ENCODE peak calls at places on chromosomes 5 and 9, in eight cellular contexts. One of them, this sample, is unnamed.

GRCh38 chr5:146426305-146426704 is 20.8 kb upstream of the TCERG1 start:
- DNase-seq in IMR-90: no peak
- DNase-seq in WTC11: no peak
- DNase-seq in stimulated activated CD4-positive, alpha-beta T cell treated with anti-CD3 and anti-CD28 coated beads, Interleukin-12 subunit alpha, Interleukin-12 subunit beta, amount 100 ng/mL, for 4 hours: no peak
- DNase-seq in occipital lobe: no peak
- DNase-seq in COR-L47: no peak
- DNase-seq in DMS153: no peak
- DNase-seq in HuH-7: no peak
- DNase-seq in this sample: no peak

GRCh38 chr9:128215491-128216404 is 12.6 kb downstream of the DNM1 start:
- DNase-seq in IMR-90: peak
- DNase-seq in WTC11: no peak
- DNase-seq in stimulated activated CD4-positive, alpha-beta T cell treated with anti-CD3 and anti-CD28 coated beads, Interleukin-12 subunit alpha, Interleukin-12 subunit beta, amount 100 ng/mL, for 4 hours: no peak
- DNase-seq in occipital lobe: peak
- DNase-seq in COR-L47: no peak
- DNase-seq in DMS153: no peak
- DNase-seq in HuH-7: no peak
- DNase-seq in this sample: no peak

GRCh38 chr5:138944527-138945322 is 69.6 kb upstream of the LRRTM2 start:
- DNase-seq in IMR-90: no peak
- DNase-seq in WTC11: no peak
- DNase-seq in stimulated activated CD4-positive, alpha-beta T cell treated with anti-CD3 and anti-CD28 coated beads, Interleukin-12 subunit alpha, Interleukin-12 subunit beta, amount 100 ng/mL, for 4 hours: no peak
- DNase-seq in occipital lobe: no peak
- DNase-seq in COR-L47: no peak
- DNase-seq in DMS153: no peak
- DNase-seq in HuH-7: no peak
- DNase-seq in this sample: no peak

GRCh38 chr9:93005876-93006275 is 52.6 kb upstream of the SUSD3 start:
- DNase-seq in IMR-90: no peak
- DNase-seq in WTC11: no peak
- DNase-seq in stimulated activated CD4-positive, alpha-beta T cell treated with anti-CD3 and anti-CD28 coated beads, Interleukin-12 subunit alpha, Interleukin-12 subunit beta, amount 100 ng/mL, for 4 hours: no peak
- DNase-seq in occipital lobe: no peak
- DNase-seq in COR-L47: no peak
- DNase-seq in DMS153: no peak
- DNase-seq in HuH-7: no peak
- DNase-seq in this sample: no peak

GRCh38 chr9:27491164-27491563 is 32.9 kb upstream of the IFNK start:
- DNase-seq in IMR-90: no peak
- DNase-seq in WTC11: no peak
- DNase-seq in stimulated activated CD4-positive, alpha-beta T cell treated with anti-CD3 and anti-CD28 coated beads, Interleukin-12 subunit alpha, Interleukin-12 subunit beta, amount 100 ng/mL, for 4 hours: no peak
- DNase-seq in occipital lobe: no peak
- DNase-seq in COR-L47: no peak
- DNase-seq in DMS153: no peak
- DNase-seq in HuH-7: no peak
- DNase-seq in this sample: no peak

GRCh38 chr9:136403538-136403914 is 3.6 kb upstream of the SNAPC4 start:
- DNase-seq in IMR-90: no peak
- DNase-seq in WTC11: no peak
- DNase-seq in stimulated activated CD4-positive, alpha-beta T cell treated with anti-CD3 and anti-CD28 coated beads, Interleukin-12 subunit alpha, Interleukin-12 subunit beta, amount 100 ng/mL, for 4 hours: peak
- DNase-seq in occipital lobe: no peak
- DNase-seq in COR-L47: no peak
- DNase-seq in DMS153: no peak
- DNase-seq in HuH-7: no peak
- DNase-seq in this sample: no peak

GRCh38 chr9:112130347-112130746 is 44.8 kb downstream of the SUSD1 start:
- DNase-seq in IMR-90: no peak
- DNase-seq in WTC11: no peak
- DNase-seq in stimulated activated CD4-positive, alpha-beta T cell treated with anti-CD3 and anti-CD28 coated beads, Interleukin-12 subunit alpha, Interleukin-12 subunit beta, amount 100 ng/mL, for 4 hours: no peak
- DNase-seq in occipital lobe: no peak
- DNase-seq in COR-L47: no peak
- DNase-seq in DMS153: no peak
- DNase-seq in HuH-7: no peak
- DNase-seq in this sample: no peak

GRCh38 chr9:108142142-108142503 is 652.6 kb upstream of the KLF4 start:
- DNase-seq in IMR-90: no peak
- DNase-seq in WTC11: no peak
- DNase-seq in stimulated activated CD4-positive, alpha-beta T cell treated with anti-CD3 and anti-CD28 coated beads, Interleukin-12 subunit alpha, Interleukin-12 subunit beta, amount 100 ng/mL, for 4 hours: no peak
- DNase-seq in occipital lobe: no peak
- DNase-seq in COR-L47: no peak
- DNase-seq in DMS153: no peak
- DNase-seq in HuH-7: no peak
- DNase-seq in this sample: no peak

GRCh38 chr9:124884376-124884775 is 22.4 kb downstream of the ARPC5L start:
- DNase-seq in IMR-90: no peak
- DNase-seq in WTC11: no peak
- DNase-seq in stimulated activated CD4-positive, alpha-beta T cell treated with anti-CD3 and anti-CD28 coated beads, Interleukin-12 subunit alpha, Interleukin-12 subunit beta, amount 100 ng/mL, for 4 hours: no peak
- DNase-seq in occipital lobe: no peak
- DNase-seq in COR-L47: no peak
- DNase-seq in DMS153: no peak
- DNase-seq in HuH-7: no peak
- DNase-seq in this sample: no peak

GRCh38 chr5:9445989-9446388 is 99.9 kb downstream of the SEMA5A start:
- DNase-seq in IMR-90: peak
- DNase-seq in WTC11: no peak
- DNase-seq in stimulated activated CD4-positive, alpha-beta T cell treated with anti-CD3 and anti-CD28 coated beads, Interleukin-12 subunit alpha, Interleukin-12 subunit beta, amount 100 ng/mL, for 4 hours: no peak
- DNase-seq in occipital lobe: no peak
- DNase-seq in COR-L47: no peak
- DNase-seq in DMS153: no peak
- DNase-seq in HuH-7: no peak
- DNase-seq in this sample: no peak

GRCh38 chr5:133041910-133042309 is 9.9 kb upstream of the HSPA4 start:
- DNase-seq in IMR-90: peak
- DNase-seq in WTC11: no peak
- DNase-seq in stimulated activated CD4-positive, alpha-beta T cell treated with anti-CD3 and anti-CD28 coated beads, Interleukin-12 subunit alpha, Interleukin-12 subunit beta, amount 100 ng/mL, for 4 hours: no peak
- DNase-seq in occipital lobe: no peak
- DNase-seq in COR-L47: no peak
- DNase-seq in DMS153: no peak
- DNase-seq in HuH-7: no peak
- DNase-seq in this sample: no peak

GRCh38 chr9:136681029-136681428 is 6.2 kb downstream of the AGPAT2 start:
- DNase-seq in IMR-90: no peak
- DNase-seq in WTC11: no peak
- DNase-seq in stimulated activated CD4-positive, alpha-beta T cell treated with anti-CD3 and anti-CD28 coated beads, Interleukin-12 subunit alpha, Interleukin-12 subunit beta, amount 100 ng/mL, for 4 hours: no peak
- DNase-seq in occipital lobe: no peak
- DNase-seq in COR-L47: no peak
- DNase-seq in DMS153: no peak
- DNase-seq in HuH-7: no peak
- DNase-seq in this sample: no peak

This sample was measured in NCI-H2227 treated with DMSO at 0.1 percent for 48 hours.